ENCODE peak calls at places on chromosomes 7 and 10, in eight cellular contexts. C, D, X, Q, R, B, K and I are unnamed samples.

GRCh38 chr7:95808396-95808795 is 36.0 kb downstream of the DYNC1I1 start:
- DNase-seq in X (no peak), D (no peak), Q (no peak), K (no peak), B (no peak), R (no peak), C (no peak), I (no peak)

GRCh38 chr10:125332548-125333208 is 172.3 kb upstream of the CTBP2 start:
- DNase-seq in X (no peak), D (no peak), Q (no peak), K (no peak), R (no peak), C (no peak), B (no peak), I (no peak)

GRCh38 chr7:152894295-152895170 is 135.0 kb downstream of the ACTR3B start:
- DNase-seq in R (peak), D (peak), X (no peak), B (peak), Q (no peak), C (no peak), K (no peak), I (no peak)

GRCh38 chr10:80270887-80271286 is 18.6 kb downstream of the MAT1A start:
- DNase-seq in X (no peak), R (no peak), D (no peak), K (no peak), Q (no peak), B (no peak), C (no peak), I (no peak)

GRCh38 chr10:77566228-77566627 is 71.4 kb downstream of the KCNMA1 start:
- DNase-seq in K (no peak), B (no peak), X (peak), C (peak), D (no peak), R (peak), Q (no peak), I (no peak)

GRCh38 chr7:155257482-155258232 is 40.0 kb upstream of the INSIG1 start:
- DNase-seq in D (peak), B (peak), R (peak), X (peak), C (no peak), Q (no peak), K (no peak), I (no peak)

GRCh38 chr7:32034052-32034451 is 36.2 kb downstream of the PDE1C start:
- DNase-seq in R (no peak), B (no peak), D (no peak), Q (no peak), K (no peak), C (no peak), X (no peak), I (no peak)

GRCh38 chr7:131480384-131481315 is 75.8 kb downstream of the PODXL start:
- DNase-seq in R (no peak), B (no peak), X (no peak), K (no peak), D (peak), C (no peak), Q (no peak), I (no peak)

GRCh38 chr10:71213761-71214440 is 1.5 kb downstream of the UNC5B start:
- DNase-seq in R (peak), Q (no peak), X (no peak), D (peak), B (peak), K (no peak), C (peak), I (no peak)

GRCh38 chr10:84407390-84408049 is 79.1 kb downstream of the CCSER2 start:
- DNase-seq in X (no peak), B (no peak), C (no peak), R (no peak), Q (no peak), D (no peak), K (no peak), I (no peak)

GRCh38 chr7:32177216-32177615 is 107.0 kb upstream of the PDE1C start:
- DNase-seq in C (no peak), R (no peak), K (no peak), B (no peak), Q (no peak), D (no peak), X (no peak), I (no peak)

GRCh38 chr7:82204694-82205093 is 238.9 kb downstream of the CACNA2D1 start:
- DNase-seq in Q (no peak), K (no peak), X (peak), C (peak), R (peak), D (peak), B (no peak), I (no peak)

GRCh38 chr10:109978481-109978880 is 29.3 kb upstream of the ADD3 start:
- DNase-seq in D (peak), B (no peak), X (no peak), C (peak), Q (peak), R (peak), K (peak), I (no peak)

GRCh38 chr7:55552320-55553086 is 19.8 kb downstream of the VOPP1 start:
- DNase-seq in Q (no peak), R (peak), X (peak), K (no peak), D (peak), C (peak), B (peak), I (peak)

GRCh38 chr7:139958599-139959380 is 104.0 kb downstream of the PARP12 start:
- DNase-seq in C (peak), D (no peak), K (no peak), X (no peak), Q (no peak), B (no peak), R (no peak), I (no peak)

GRCh38 chr10:33157108-33157507 is 177.4 kb downstream of the NRP1 start:
- DNase-seq in X (no peak), Q (no peak), R (peak), K (no peak), C (peak), D (peak), B (no peak), I (no peak)

GRCh38 chr10:63917363-63917762 is 396.2 kb downstream of the REEP3 start:
- DNase-seq in R (no peak), X (no peak), D (no peak), B (no peak), C (no peak), Q (no peak), K (no peak), I (no peak)

GRCh38 chr7:106737202-106737562 is 76.2 kb upstream of the CCDC71L start:
- DNase-seq in X (no peak), K (no peak), R (peak), B (no peak), D (peak), C (peak), Q (no peak), I (no peak)

GRCh38 chr10:46028584-46029570 is 1.5 kb downstream of the NCOA4 start:
- DNase-seq in Q (no peak), X (no peak), D (peak), C (peak), K (no peak), R (peak), B (no peak), I (no peak)

GRCh38 chr10:98694014-98694413 is 247.3 kb upstream of the HPS1 start:
- DNase-seq in B (no peak), C (no peak), R (peak), D (peak), X (no peak), Q (no peak), K (no peak), I (no peak)

GRCh38 chr7:159061674-159062212 is 82.9 kb downstream of the VIPR2 start:
- DNase-seq in B (peak), R (no peak), X (no peak), D (peak), K (no peak), C (no peak), Q (no peak), I (no peak)

GRCh38 chr10:60964257-60965235 is 20.6 kb upstream of the RHOBTB1 start:
- DNase-seq in B (no peak), C (peak), K (peak), X (peak), Q (peak), R (peak), D (peak), I (no peak)

GRCh38 chr7:40979296-40979695 is 723.6 kb downstream of the INHBA start:
- DNase-seq in X (no peak), C (peak), D (no peak), Q (no peak), K (no peak), B (no peak), R (no peak), I (no peak)

GRCh38 chr10:47357131-47357582 is 9.0 kb downstream of the RBP3 start:
- DNase-seq in K (no peak), X (peak), R (no peak), C (no peak), D (no peak), Q (no peak), B (peak), I (no peak)

GRCh38 chr7:47311891-47312290 is 270.0 kb downstream of the TNS3 start:
- DNase-seq in X (no peak), Q (no peak), B (no peak), D (no peak), K (no peak), C (no peak), R (no peak), I (no peak)

GRCh38 chr10:17838080-17838634 is 29.0 kb downstream of the MRC1 start:
- DNase-seq in C (no peak), X (no peak), Q (no peak), D (peak), K (no peak), B (no peak), R (no peak), I (no peak)

GRCh38 chr10:110326351-110327032 is 21.8 kb upstream of the SMNDC1 start:
- DNase-seq in K (no peak), Q (no peak), R (peak), D (no peak), X (no peak), C (peak), B (no peak), I (no peak)

GRCh38 chr10:91901784-91902677 is 7.3 kb downstream of the FGFBP3 start:
- DNase-seq in Q (no peak), X (no peak), R (peak), C (peak), D (peak), K (no peak), B (no peak), I (no peak)

GRCh38 chr7:138785587-138786437 is 12.0 kb upstream of the TMEM213 start:
- DNase-seq in B (no peak), X (no peak), Q (no peak), C (peak), D (peak), R (peak), K (no peak), I (no peak)

GRCh38 chr10:101695404-101695732 is 398 bp upstream of the FBXW4 start:
- DNase-seq in C (no peak), Q (no peak), B (no peak), X (no peak), K (no peak), D (no peak), R (no peak), I (no peak)

GRCh38 chr10:34526186-34526585 is 288.9 kb downstream of the PARD3 start:
- DNase-seq in R (peak), C (peak), D (peak), X (no peak), B (no peak), Q (no peak), K (no peak), I (no peak)

GRCh38 chr7:47625861-47626444 is 44.0 kb upstream of the TNS3 start:
- DNase-seq in Q (no peak), B (peak), D (no peak), R (no peak), X (no peak), K (no peak), C (no peak), I (no peak)

GRCh38 chr7:114086906-114087651 is 168.3 kb upstream of the PPP1R3A start:
- DNase-seq in C (peak), X (peak), R (peak), D (peak), Q (peak), K (peak), B (peak), I (no peak)

GRCh38 chr7:98105942-98106544 is 619 bp upstream of the LMTK2 start:
- DNase-seq in Q (no peak), K (no peak), C (no peak), D (no peak), B (no peak), R (no peak), X (no peak), I (no peak)

GRCh38 chr10:6516877-6517276 is 63.2 kb downstream of the PRKCQ start:
- DNase-seq in B (no peak), C (no peak), Q (no peak), R (no peak), X (no peak), K (no peak), D (no peak), I (no peak)

GRCh38 chr10:100482834-100483185 is 20.0 kb downstream of the WNT8B start:
- DNase-seq in R (no peak), C (no peak), Q (no peak), D (no peak), K (no peak), X (no peak), B (no peak), I (no peak)

GRCh38 chr7:79302281-79302680 is 151.2 kb downstream of the MAGI2 start:
- DNase-seq in Q (no peak), B (no peak), C (no peak), X (no peak), R (no peak), K (no peak), D (no peak), I (no peak)

GRCh38 chr10:96863922-96864543 is 31.9 kb downstream of the LCOR start:
- DNase-seq in K (no peak), X (no peak), D (peak), C (peak), B (no peak), Q (no peak), R (peak), I (no peak)

GRCh38 chr10:96370575-96371157 is 11.9 kb upstream of the OPALIN start:
- DNase-seq in C (peak), D (peak), K (no peak), R (peak), X (no peak), B (no peak), Q (peak), I (peak)

GRCh38 chr10:2262878-2263277 is 525.6 kb upstream of the ADARB2 start:
- DNase-seq in D (no peak), K (no peak), R (no peak), B (no peak), Q (no peak), C (no peak), X (no peak), I (no peak)

DNA sequence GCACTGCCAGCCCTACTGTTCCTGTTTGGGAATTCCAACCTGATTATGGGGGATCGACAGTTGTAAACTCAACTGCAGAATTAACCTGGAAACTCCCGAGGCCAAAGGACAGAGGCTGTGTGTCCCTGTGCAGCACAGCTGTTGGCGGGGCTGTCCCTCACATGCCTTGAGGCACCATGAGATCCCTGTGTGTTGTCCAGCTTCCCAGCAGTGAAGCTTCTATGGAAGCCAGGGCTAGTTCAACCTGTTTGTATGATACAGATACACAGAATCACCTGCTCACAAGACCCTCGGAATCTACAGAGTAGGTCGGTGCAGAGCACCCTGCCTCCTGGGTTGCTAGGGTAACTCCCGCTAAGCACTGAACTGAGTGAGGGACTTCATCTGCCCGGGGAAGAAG is 61.0 kb upstream of the EFCAB10 start:
- DNase-seq in K (no peak), R (no peak), B (no peak), D (no peak), C (no peak), X (no peak), Q (no peak), I (no peak)
- H3K27ac ChIP-seq in K (no peak), R (no peak), B (no peak), D (no peak), C (no peak), X (no peak), Q (no peak), I (no peak)

DNA sequence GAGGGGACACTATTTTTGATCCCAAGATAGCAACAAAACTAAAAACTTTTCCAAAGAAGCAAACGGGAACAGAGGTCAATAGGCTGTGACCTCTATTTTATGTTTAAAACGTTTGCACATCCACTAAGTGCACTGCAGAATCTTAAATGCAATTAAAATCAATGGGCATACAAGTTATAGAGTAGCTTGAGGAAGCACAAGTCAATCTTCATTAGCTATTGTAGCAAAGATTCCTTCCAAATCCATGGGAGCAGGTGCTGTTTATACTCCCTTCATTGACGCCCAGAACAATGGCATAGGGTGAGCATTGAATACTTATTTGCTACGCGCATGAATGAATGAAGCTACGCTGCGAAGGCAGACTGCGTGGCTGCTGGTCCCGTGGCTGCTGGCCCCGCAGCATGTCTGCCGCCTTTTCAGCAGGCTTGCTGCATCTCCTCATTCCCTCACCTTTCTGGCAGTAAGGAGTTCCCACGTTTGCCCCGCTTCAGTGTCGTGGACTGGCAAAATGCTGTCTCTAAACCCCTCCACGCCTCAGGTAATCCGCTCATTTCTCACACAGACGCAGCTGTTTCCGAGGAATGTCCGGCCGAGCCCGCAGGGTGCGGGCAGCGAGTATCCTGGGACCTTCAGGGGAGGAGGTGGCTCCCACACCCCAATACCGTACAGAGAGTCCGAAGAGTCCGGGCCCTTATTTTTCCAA is 754 bp upstream of the PHYHIPL start:
- DNase-seq in C (no peak), R (no peak), Q (peak), B (peak), D (no peak), X (peak), K (no peak), I (peak)
- H3K27ac ChIP-seq in C (no peak), R (no peak), Q (peak), B (no peak), D (no peak), X (no peak), K (no peak), I (peak)

GRCh38 chr10:31134303-31134928 is 102.8 kb upstream of the ZNF438 start:
- DNase-seq in D (peak), X (peak), K (peak), R (peak), Q (peak), C (peak), B (no peak), I (peak)

GRCh38 chr10:31139497-31139896 is 107.8 kb upstream of the ZNF438 start:
- DNase-seq in X (no peak), B (no peak), D (no peak), C (no peak), Q (no peak), R (no peak), K (no peak), I (no peak)

GRCh38 chr10:31136386-31136785 is 104.7 kb upstream of the ZNF438 start:
- DNase-seq in Q (no peak), X (no peak), K (no peak), R (no peak), D (no peak), B (no peak), C (no peak), I (no peak)

GRCh38 chr10:31138026-31138553 is 106.4 kb upstream of the ZNF438 start:
- DNase-seq in X (no peak), R (no peak), C (no peak), Q (no peak), D (peak), K (no peak), B (no peak), I (no peak)

DNA sequence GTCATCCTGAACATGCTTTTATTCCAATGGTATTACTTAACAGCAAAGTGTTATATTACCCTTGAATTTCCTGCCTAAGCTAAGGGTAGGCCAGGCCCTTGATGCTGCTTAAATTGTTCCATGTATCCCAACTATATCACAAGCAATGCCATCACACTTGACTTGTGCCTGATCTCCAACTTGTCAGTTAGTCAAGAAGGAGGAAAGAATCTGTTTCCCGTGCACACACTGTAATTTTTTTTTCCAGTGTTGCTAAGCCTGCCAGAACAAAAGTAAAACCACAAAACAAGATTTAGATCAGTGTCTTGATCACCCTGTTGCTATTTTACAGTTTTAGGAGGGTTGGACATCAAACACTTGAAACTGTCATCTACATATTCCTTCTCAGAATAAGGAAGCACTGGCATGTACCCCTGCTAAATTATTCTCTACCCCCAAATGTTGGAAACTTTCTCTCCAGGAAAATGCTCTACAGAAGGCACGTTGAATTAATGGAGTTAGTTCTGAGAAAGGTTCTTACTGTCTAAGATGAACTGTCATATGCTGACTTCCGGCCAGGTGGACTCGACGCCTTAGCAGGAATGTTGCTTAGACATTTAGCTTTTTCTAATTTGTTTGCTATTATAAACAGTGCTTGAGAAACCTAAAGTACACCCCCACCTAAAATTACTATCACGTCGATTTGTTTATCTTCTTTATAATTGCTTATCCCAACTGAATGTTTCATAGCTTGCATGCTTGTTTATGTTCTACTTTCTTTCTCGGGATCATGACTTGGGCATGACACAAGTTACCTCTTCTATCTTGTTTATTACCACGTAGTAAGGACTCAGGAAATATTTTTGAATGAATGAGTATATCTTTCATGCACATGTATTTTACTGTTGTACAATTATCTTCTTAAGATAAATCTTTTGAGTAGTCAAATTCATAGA is 105.6 kb upstream of the ZNF438 start:
- DNase-seq in B (no peak), K (no peak), X (no peak), D (peak), Q (no peak), R (peak), C (peak), I (no peak)
- H3K27ac ChIP-seq in B (peak), K (no peak), X (peak), D (peak), Q (no peak), R (no peak), C (peak), I (no peak)

DNA sequence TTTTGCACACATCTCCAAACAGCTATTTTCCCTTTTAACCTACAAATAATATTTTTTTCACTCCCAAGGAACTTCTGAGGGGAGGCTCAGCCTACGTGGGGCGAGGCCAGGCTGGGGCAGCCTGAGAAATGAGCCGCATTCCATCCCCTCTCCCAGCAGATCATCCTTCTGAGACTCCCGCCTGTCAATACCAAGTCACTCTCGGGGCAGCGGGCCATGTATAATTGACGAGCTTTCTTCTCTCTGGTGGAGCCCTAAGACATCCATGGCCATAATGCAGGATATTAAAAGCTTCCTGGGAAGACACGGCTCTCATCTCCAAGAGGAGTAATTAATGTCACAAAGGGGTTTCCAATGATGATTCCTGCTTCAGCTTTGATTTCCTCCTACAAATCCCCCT is 37.8 kb upstream of the CHST15 start:
- DNase-seq in B (no peak), C (no peak), X (no peak), D (no peak), R (no peak), K (no peak), Q (no peak), I (no peak)
- H3K27ac ChIP-seq in B (no peak), C (no peak), X (no peak), D (no peak), R (no peak), K (no peak), Q (no peak), I (no peak)

GRCh38 chr7:134836447-134836846 is 57.0 kb downstream of the CALD1 start:
- DNase-seq in C (peak), X (no peak), D (peak), Q (no peak), B (no peak), K (no peak), R (no peak), I (no peak)
- H3K27ac ChIP-seq in C (no peak), X (peak), D (peak), Q (no peak), B (peak), K (no peak), R (peak), I (peak)